ENCODE peak calls at places on chromosome 4, in four cellular contexts. One of them, this sample, is unnamed.

GRCh38 chr4:127141857-127142256 is 490.9 kb upstream of the INTU start:
- DNase-seq in endothelial cell of umbilical vein: no peak
- DNase-seq in mammary epithelial cell: peak
- DNase-seq in K562: no peak
- DNase-seq in this sample: peak

GRCh38 chr4:13542577-13543042 is 1.7 kb downstream of the NKX3-2 start:
- DNase-seq in endothelial cell of umbilical vein: no peak
- DNase-seq in mammary epithelial cell: no peak
- DNase-seq in K562: no peak
- DNase-seq in this sample: no peak

GRCh38 chr4:88730811-88731210 is 33.2 kb upstream of the NAP1L5 start:
- DNase-seq in endothelial cell of umbilical vein: no peak
- DNase-seq in mammary epithelial cell: no peak
- DNase-seq in K562: no peak
- DNase-seq in this sample: no peak

GRCh38 chr4:41611881-41612871 is 74.2 kb downstream of the LIMCH1 start:
- DNase-seq in endothelial cell of umbilical vein: peak
- DNase-seq in mammary epithelial cell: peak
- DNase-seq in K562: no peak
- DNase-seq in this sample: peak

GRCh38 chr4:6332042-6332668 is 62.5 kb downstream of the WFS1 start:
- DNase-seq in endothelial cell of umbilical vein: peak
- DNase-seq in mammary epithelial cell: no peak
- DNase-seq in K562: peak
- DNase-seq in this sample: no peak

GRCh38 chr4:148030486-148030885 is 298.6 kb downstream of the ARHGAP10 start:
- DNase-seq in endothelial cell of umbilical vein: no peak
- DNase-seq in mammary epithelial cell: no peak
- DNase-seq in K562: no peak
- DNase-seq in this sample: peak

GRCh38 chr4:15479089-15479912 is 9.6 kb downstream of the CC2D2A start:
- DNase-seq in endothelial cell of umbilical vein: peak
- DNase-seq in mammary epithelial cell: peak
- DNase-seq in K562: peak
- DNase-seq in this sample: peak

GRCh38 chr4:162010362-162010761 is 153.4 kb downstream of the FSTL5 start:
- DNase-seq in endothelial cell of umbilical vein: no peak
- DNase-seq in mammary epithelial cell: no peak
- DNase-seq in K562: no peak
- DNase-seq in this sample: peak

GRCh38 chr4:2222838-2223237 is 19.1 kb downstream of the HAUS3 start:
- DNase-seq in endothelial cell of umbilical vein: no peak
- DNase-seq in mammary epithelial cell: no peak
- DNase-seq in K562: no peak
- DNase-seq in this sample: no peak

GRCh38 chr4:32789026-32789608 is 2068.9 kb downstream of the PCDH7 start:
- DNase-seq in endothelial cell of umbilical vein: no peak
- DNase-seq in mammary epithelial cell: peak
- DNase-seq in K562: no peak
- DNase-seq in this sample: peak

GRCh38 chr4:8192748-8193738 is 6.0 kb upstream of the SH3TC1 start:
- DNase-seq in endothelial cell of umbilical vein: peak
- DNase-seq in mammary epithelial cell: no peak
- DNase-seq in K562: no peak
- DNase-seq in this sample: peak

GRCh38 chr4:96145671-96146070 is 305.8 kb downstream of the PDHA2 start:
- DNase-seq in endothelial cell of umbilical vein: peak
- DNase-seq in mammary epithelial cell: no peak
- DNase-seq in K562: no peak
- DNase-seq in this sample: peak

GRCh38 chr4:175422331-175422730 is 389.7 kb downstream of the GPM6A start:
- DNase-seq in endothelial cell of umbilical vein: no peak
- DNase-seq in mammary epithelial cell: no peak
- DNase-seq in K562: no peak
- DNase-seq in this sample: peak

GRCh38 chr4:42401171-42401570 is 3.9 kb downstream of the SHISA3 start:
- DNase-seq in endothelial cell of umbilical vein: peak
- DNase-seq in mammary epithelial cell: no peak
- DNase-seq in K562: no peak
- DNase-seq in this sample: no peak

GRCh38 chr4:7462509-7462971 is 27.8 kb upstream of the PSAPL1 start:
- DNase-seq in endothelial cell of umbilical vein: no peak
- DNase-seq in mammary epithelial cell: peak
- DNase-seq in K562: no peak
- DNase-seq in this sample: peak

GRCh38 chr4:88064410-88064809 is 57.0 kb downstream of the PKD2 start:
- DNase-seq in endothelial cell of umbilical vein: no peak
- DNase-seq in mammary epithelial cell: no peak
- DNase-seq in K562: no peak
- DNase-seq in this sample: no peak

GRCh38 chr4:37890501-37891220 is at the start of gene TBC1D1:
- DNase-seq in endothelial cell of umbilical vein: no peak
- DNase-seq in mammary epithelial cell: peak
- DNase-seq in K562: no peak
- DNase-seq in this sample: no peak

GRCh38 chr4:88690355-88690754 is 7.3 kb downstream of the NAP1L5 start:
- DNase-seq in endothelial cell of umbilical vein: peak
- DNase-seq in mammary epithelial cell: peak
- DNase-seq in K562: no peak
- DNase-seq in this sample: peak

GRCh38 chr4:5036239-5036638 is 15.0 kb upstream of the STK32B start:
- DNase-seq in endothelial cell of umbilical vein: no peak
- DNase-seq in mammary epithelial cell: no peak
- DNase-seq in K562: peak
- DNase-seq in this sample: peak

GRCh38 chr4:40688446-40689095 is 58.9 kb upstream of the RBM47 start:
- DNase-seq in endothelial cell of umbilical vein: no peak
- DNase-seq in mammary epithelial cell: peak
- DNase-seq in K562: no peak
- DNase-seq in this sample: no peak

GRCh38 chr4:77586953-77587383 is 18.7 kb upstream of the CXCL13 start:
- DNase-seq in endothelial cell of umbilical vein: no peak
- DNase-seq in mammary epithelial cell: peak
- DNase-seq in K562: no peak
- DNase-seq in this sample: peak

GRCh38 chr4:22514431-22514830 is 1.4 kb downstream of the ADGRA3 start:
- DNase-seq in endothelial cell of umbilical vein: no peak
- DNase-seq in mammary epithelial cell: no peak
- DNase-seq in K562: no peak
- DNase-seq in this sample: peak

GRCh38 chr4:28010543-28011235 is 1150.0 kb downstream of the STIM2 start:
- DNase-seq in endothelial cell of umbilical vein: no peak
- DNase-seq in mammary epithelial cell: no peak
- DNase-seq in K562: no peak
- DNase-seq in this sample: no peak

GRCh38 chr4:121791481-121791880 is 9.6 kb upstream of the EXOSC9 start:
- DNase-seq in endothelial cell of umbilical vein: no peak
- DNase-seq in mammary epithelial cell: peak
- DNase-seq in K562: no peak
- DNase-seq in this sample: peak

GRCh38 chr4:82044141-82044993 is 329.4 kb downstream of the HNRNPD start:
- DNase-seq in endothelial cell of umbilical vein: no peak
- DNase-seq in mammary epithelial cell: peak
- DNase-seq in K562: no peak
- DNase-seq in this sample: peak

GRCh38 chr4:60485279-60485678 is 714.8 kb upstream of the ADGRL3 start:
- DNase-seq in endothelial cell of umbilical vein: no peak
- DNase-seq in mammary epithelial cell: peak
- DNase-seq in K562: no peak
- DNase-seq in this sample: no peak

GRCh38 chr4:2793578-2793919 is 664 bp downstream of the SH3BP2 start:
- DNase-seq in endothelial cell of umbilical vein: peak
- DNase-seq in mammary epithelial cell: no peak
- DNase-seq in K562: peak
- DNase-seq in this sample: peak

GRCh38 chr4:137531951-137532868 is at the start of gene PCDH18:
- DNase-seq in endothelial cell of umbilical vein: peak
- DNase-seq in mammary epithelial cell: peak
- DNase-seq in K562: no peak
- DNase-seq in this sample: peak

GRCh38 chr4:17128268-17128667 is 229.8 kb upstream of the LDB2 start:
- DNase-seq in endothelial cell of umbilical vein: no peak
- DNase-seq in mammary epithelial cell: no peak
- DNase-seq in K562: no peak
- DNase-seq in this sample: peak

DNA sequence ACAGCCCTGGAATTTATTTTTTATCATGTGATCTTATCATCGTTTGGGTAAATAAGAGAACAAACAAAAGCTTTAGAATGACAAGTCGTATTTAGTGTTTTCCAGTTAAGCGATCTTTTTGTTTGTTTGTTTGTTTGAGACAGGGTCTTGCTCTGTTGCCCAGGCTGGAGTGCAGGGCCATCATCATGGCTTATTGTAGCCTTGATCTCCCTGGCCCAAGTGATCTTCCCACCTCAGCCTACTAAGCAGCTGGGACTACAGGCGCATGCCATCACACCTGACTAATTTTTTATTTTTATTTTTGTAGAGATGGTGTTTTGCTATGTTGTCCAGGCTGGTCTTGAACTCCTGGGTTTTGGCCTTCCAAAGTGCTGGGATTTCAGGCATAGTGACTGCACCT is 57.1 kb upstream of the PDLIM3 start:
- DNase-seq in endothelial cell of umbilical vein: no peak
- DNase-seq in mammary epithelial cell: no peak
- DNase-seq in K562: no peak
- DNase-seq in this sample: no peak
- H2AFZ ChIP-seq in endothelial cell of umbilical vein: no peak
- H2AFZ ChIP-seq in mammary epithelial cell: peak
- H2AFZ ChIP-seq in K562: no peak
- H2AFZ ChIP-seq in this sample: no peak

GRCh38 chr4:79294064-79294463 is 31.8 kb downstream of the NAA11 start:
- DNase-seq in endothelial cell of umbilical vein: no peak
- DNase-seq in mammary epithelial cell: no peak
- DNase-seq in K562: no peak
- DNase-seq in this sample: peak

GRCh38 chr4:79288185-79288584 is 37.7 kb downstream of the NAA11 start:
- DNase-seq in endothelial cell of umbilical vein: no peak
- DNase-seq in mammary epithelial cell: no peak
- DNase-seq in K562: no peak
- DNase-seq in this sample: no peak

GRCh38 chr4:79295076-79295475 is 30.8 kb downstream of the NAA11 start:
- DNase-seq in endothelial cell of umbilical vein: no peak
- DNase-seq in mammary epithelial cell: no peak
- DNase-seq in K562: no peak
- DNase-seq in this sample: no peak

GRCh38 chr4:79292008-79292407 is 33.9 kb downstream of the NAA11 start:
- DNase-seq in endothelial cell of umbilical vein: no peak
- DNase-seq in mammary epithelial cell: no peak
- DNase-seq in K562: no peak
- DNase-seq in this sample: no peak

GRCh38 chr4:79290376-79290775 is 35.5 kb downstream of the NAA11 start:
- DNase-seq in endothelial cell of umbilical vein: no peak
- DNase-seq in mammary epithelial cell: no peak
- DNase-seq in K562: no peak
- DNase-seq in this sample: no peak
- H2AFZ ChIP-seq in endothelial cell of umbilical vein: no peak
- H2AFZ ChIP-seq in mammary epithelial cell: no peak
- H2AFZ ChIP-seq in K562: no peak
- H2AFZ ChIP-seq in this sample: no peak

GRCh38 chr4:139027771-139028170 is 12.2 kb downstream of the NOCT start:
- DNase-seq in endothelial cell of umbilical vein: peak
- DNase-seq in mammary epithelial cell: no peak
- DNase-seq in K562: no peak
- DNase-seq in this sample: no peak
- H2AFZ ChIP-seq in endothelial cell of umbilical vein: no peak
- H2AFZ ChIP-seq in mammary epithelial cell: no peak
- H2AFZ ChIP-seq in K562: no peak
- H2AFZ ChIP-seq in this sample: no peak

DNA sequence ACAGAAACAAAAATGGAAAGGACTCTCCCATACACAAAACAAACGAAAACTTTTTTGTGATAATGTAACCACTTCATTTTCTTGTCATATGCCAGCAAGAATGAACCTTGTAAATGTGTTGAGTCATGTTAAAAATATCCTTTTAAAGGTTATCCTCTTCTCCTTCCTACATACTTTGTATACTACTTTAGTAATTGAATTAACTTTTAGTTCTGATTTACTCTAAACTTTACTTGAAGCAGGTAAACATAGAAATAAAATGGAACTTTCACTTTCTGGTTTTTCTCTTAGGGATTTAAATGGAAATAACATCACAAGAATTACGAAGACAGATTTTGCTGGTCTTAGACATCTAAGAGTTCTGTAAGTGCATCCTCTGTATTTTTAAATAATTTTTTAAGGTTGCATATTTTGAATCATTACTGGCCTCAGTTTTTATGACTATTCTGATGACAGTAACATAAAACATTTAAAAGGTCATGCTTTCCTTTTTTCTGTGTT is 4.7 kb downstream of the SLIT2 start:
- DNase-seq in endothelial cell of umbilical vein: peak
- DNase-seq in mammary epithelial cell: no peak
- DNase-seq in K562: no peak
- DNase-seq in this sample: no peak
- H2AFZ ChIP-seq in endothelial cell of umbilical vein: no peak
- H2AFZ ChIP-seq in mammary epithelial cell: no peak
- H2AFZ ChIP-seq in K562: no peak
- H2AFZ ChIP-seq in this sample: no peak

This sample was measured in astrocyte.